ENCODE peak calls at places on chromosomes 7 and 10, in four cellular contexts. S is RWPE2, Y is dorsolateral prefrontal cortex, F is HEK293T. E is an unnamed sample.

GRCh38 chr7:156220078-156220605 is 407.9 kb upstream of the SHH start:
- DNase-seq in S (no peak), Y (no peak), F (no peak), E (no peak)

GRCh38 chr7:28263622-28264266 is 83.1 kb upstream of the JAZF1 start:
- DNase-seq in S (no peak), Y (no peak), F (no peak), E (no peak)

GRCh38 chr7:18494821-18495408 is 634 bp upstream of the HDAC9 start:
- DNase-seq in S (no peak), Y (peak), F (no peak), E (no peak)

GRCh38 chr7:74104702-74105101 is 21.1 kb downstream of the LIMK1 start:
- DNase-seq in S (no peak), Y (no peak), F (no peak), E (no peak)

GRCh38 chr10:30178565-30178964 is 119.2 kb upstream of the JCAD start:
- DNase-seq in S (no peak), Y (no peak), F (no peak), E (no peak)

GRCh38 chr10:100535338-100535714 is 417 bp upstream of the HIF1AN start:
- DNase-seq in S (no peak), Y (no peak), F (no peak), E (no peak)

GRCh38 chr7:157482517-157483120 is 145.8 kb downstream of the DNAJB6 start:
- DNase-seq in S (no peak), Y (no peak), F (no peak), E (no peak)

GRCh38 chr7:147432068-147432467 is 1158.5 kb upstream of the C7orf33 start:
- DNase-seq in S (no peak), Y (no peak), F (peak), E (no peak)

GRCh38 chr10:73989594-73990142 is 8.2 kb upstream of the VCL start:
- DNase-seq in S (no peak), Y (no peak), F (no peak), E (no peak)

GRCh38 chr10:48536916-48537890 is 67.7 kb downstream of the ARHGAP22 start:
- DNase-seq in S (no peak), Y (no peak), F (no peak), E (no peak)

GRCh38 chr10:23525406-23525805 is 86.5 kb downstream of the OTUD1 start:
- DNase-seq in S (no peak), Y (no peak), F (no peak), E (no peak)

GRCh38 chr7:104207348-104207730 is 474 bp downstream of the ORC5 start:
- DNase-seq in S (no peak), Y (no peak), F (peak), E (no peak)

GRCh38 chr7:116315293-116315692 is 105.0 kb downstream of the TES start:
- DNase-seq in S (peak), Y (no peak), F (no peak), E (peak)

GRCh38 chr7:18788026-18788425 is 292.5 kb downstream of the HDAC9 start:
- DNase-seq in S (no peak), Y (no peak), F (no peak), E (no peak)

GRCh38 chr10:18737236-18737635 is 78.0 kb downstream of the ARL5B start:
- DNase-seq in S (no peak), Y (no peak), F (no peak), E (no peak)

GRCh38 chr7:19707240-19707639 is 1.6 kb downstream of the POLR1F start:
- DNase-seq in S (no peak), Y (no peak), F (peak), E (no peak)

GRCh38 chr10:101601541-101601940 is 13.4 kb downstream of the DPCD start:
- DNase-seq in S (peak), Y (no peak), F (no peak), E (no peak)